ENCODE peak calls at places on chromosomes 11 and 22, in eight cellular contexts. O is lower lobe of right lung, U is left ventricle myocardium inferior, Y is uterus, B is HFF-Myc, E is astrocyte of the spinal cord, G is psoas muscle, C is HCT116. A is an unnamed sample.

GRCh38 chr11:69007978-69008381 is 5.1 kb downstream of the MRGPRF start:
- DNase-seq in O (peak), U (no peak), Y (peak), B (no peak), E (no peak), G (no peak), C (no peak), A (peak)

GRCh38 chr11:63769044-63769718 is 606 bp upstream of the ZFTA start:
- DNase-seq in O (peak), U (peak), Y (peak), B (no peak), E (peak), G (peak), C (no peak), A (peak)

GRCh38 chr11:35605691-35606090 is 12.6 kb upstream of the FJX1 start:
- DNase-seq in O (no peak), U (peak), Y (peak), B (peak), E (peak), G (no peak), C (no peak), A (peak)

GRCh38 chr11:69004411-69005182 is 8.4 kb downstream of the MRGPRF start:
- DNase-seq in O (no peak), U (no peak), Y (peak), B (no peak), E (no peak), G (no peak), C (no peak), A (no peak)

GRCh38 chr11:121426476-121427454 is 25.3 kb upstream of the SORL1 start:
- DNase-seq in O (peak), U (peak), Y (no peak), B (no peak), E (no peak), G (peak), C (peak), A (no peak)

GRCh38 chr11:111307472-111308108 is 9.2 kb downstream of the POU2AF3 start:
- DNase-seq in O (no peak), U (no peak), Y (no peak), B (no peak), E (no peak), G (no peak), C (no peak), A (no peak)

GRCh38 chr11:123286761-123287160 is 91.7 kb upstream of the CLMP start:
- DNase-seq in O (no peak), U (no peak), Y (no peak), B (no peak), E (no peak), G (no peak), C (no peak), A (peak)

GRCh38 chr11:103406357-103406756 is 297.1 kb downstream of the DYNC2H1 start:
- DNase-seq in O (no peak), U (no peak), Y (no peak), B (no peak), E (no peak), G (no peak), C (no peak), A (no peak)

GRCh38 chr22:23534851-23535717 is 45.0 kb downstream of the IGLL1 start:
- DNase-seq in O (peak), U (no peak), Y (no peak), B (no peak), E (no peak), G (no peak), C (no peak), A (no peak)

GRCh38 chr11:29634248-29634647 is 382.6 kb downstream of the KCNA4 start:
- DNase-seq in O (no peak), U (no peak), Y (no peak), B (no peak), E (no peak), G (no peak), C (no peak), A (no peak)

GRCh38 chr22:44261861-44262595 is 50.7 kb downstream of the SHISAL1 start:
- DNase-seq in O (no peak), U (peak), Y (peak), B (no peak), E (no peak), G (no peak), C (no peak), A (no peak)

GRCh38 chr11:121634889-121635288 is 182.1 kb upstream of the SORL1-AS1 start:
- DNase-seq in O (no peak), U (no peak), Y (no peak), B (peak), E (peak), G (no peak), C (no peak), A (peak)

GRCh38 chr11:114239632-114240224 is 56.5 kb upstream of the NNMT start:
- DNase-seq in O (no peak), U (no peak), Y (no peak), B (no peak), E (no peak), G (no peak), C (no peak), A (no peak)

GRCh38 chr11:111469200-111469599 is 43.0 kb downstream of the BTG4 start:
- DNase-seq in O (no peak), U (no peak), Y (no peak), B (no peak), E (peak), G (no peak), C (no peak), A (peak)

GRCh38 chr11:97364047-97364446 is 974.2 kb downstream of the JRKL start:
- DNase-seq in O (no peak), U (no peak), Y (no peak), B (no peak), E (peak), G (no peak), C (no peak), A (peak)

GRCh38 chr22:49284389-49284788 is 543.3 kb downstream of the BRD1 start:
- DNase-seq in O (no peak), U (no peak), Y (no peak), B (no peak), E (no peak), G (no peak), C (no peak), A (no peak)

GRCh38 chr22:49278357-49278756 is 549.3 kb downstream of the BRD1 start:
- DNase-seq in O (no peak), U (no peak), Y (no peak), B (no peak), E (no peak), G (no peak), C (no peak), A (no peak)

GRCh38 chr22:49284931-49285330 is 542.7 kb downstream of the BRD1 start:
- DNase-seq in O (no peak), U (no peak), Y (no peak), B (no peak), E (no peak), G (no peak), C (no peak), A (no peak)

GRCh38 chr22:49282596-49282995 is 545.1 kb downstream of the BRD1 start:
- DNase-seq in O (no peak), U (no peak), Y (no peak), B (no peak), E (no peak), G (no peak), C (no peak), A (no peak)

DNA sequence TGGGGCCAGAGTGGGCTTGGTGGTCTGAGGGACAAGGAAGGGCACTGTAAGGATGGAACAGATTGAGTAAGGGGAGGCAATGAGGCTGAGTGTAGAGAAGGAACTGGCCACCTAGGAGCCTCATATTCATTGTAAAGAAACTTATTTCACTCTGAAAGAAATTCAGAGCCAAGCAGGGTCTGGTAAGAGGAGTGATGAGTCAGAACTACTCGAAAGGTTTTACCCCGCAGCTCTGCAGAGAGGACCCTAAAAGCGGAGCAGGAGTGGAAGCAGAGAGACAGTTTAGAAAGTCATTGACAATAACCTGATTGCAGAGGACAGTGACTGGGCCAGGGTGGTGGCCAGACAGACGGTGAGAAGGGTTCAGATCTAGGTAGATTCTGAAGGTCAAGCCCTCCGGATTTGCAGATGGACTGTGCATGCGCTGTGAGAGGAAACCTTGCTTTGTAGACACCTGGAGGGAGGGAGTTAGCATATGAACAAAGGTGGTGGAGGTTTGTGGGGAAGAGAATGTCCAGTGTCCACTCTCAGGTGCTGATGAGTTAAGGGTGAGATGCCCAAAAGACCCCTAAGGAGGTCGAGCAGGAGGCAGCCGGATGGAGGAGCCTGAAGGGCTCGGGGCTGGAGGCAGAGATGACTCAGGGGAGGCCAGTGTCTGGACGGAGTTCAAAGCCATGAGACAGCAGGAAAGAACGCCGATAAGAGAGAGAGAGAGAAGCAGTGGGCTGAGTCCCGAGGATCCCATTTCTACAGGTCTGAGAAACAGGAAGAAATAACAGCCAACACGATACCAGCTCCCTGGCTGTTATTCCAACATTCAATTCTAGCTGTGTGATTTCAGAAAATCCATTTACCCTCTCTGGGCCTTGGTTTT is 546.0 kb downstream of the BRD1 start:
- DNase-seq in O (no peak), U (no peak), Y (no peak), B (no peak), E (no peak), G (no peak), C (peak), A (no peak)
- TF ChIP-seq CTCF in O (no peak), U (no peak), Y (no peak), B (no peak), E (no peak), G (no peak), C (no peak), A (no peak)

GRCh38 chr22:29369460-29369859 is 18.9 kb downstream of the AP1B1 start:
- DNase-seq in O (peak), U (peak), Y (peak), B (no peak), E (peak), G (peak), C (no peak), A (peak)
- H3K4me3 ChIP-seq in O (no peak), U (no peak), Y (no peak), B (no peak), E (no peak), G (no peak), C (no peak), A (no peak)

GRCh38 chr11:116928102-116928777 is 90.8 kb upstream of the APOA1 start:
- DNase-seq in O (no peak), U (no peak), Y (no peak), B (no peak), E (no peak), G (no peak), C (no peak), A (no peak)

GRCh38 chr11:116925050-116925449 is 87.6 kb upstream of the APOA1 start:
- DNase-seq in O (no peak), U (no peak), Y (no peak), B (no peak), E (no peak), G (no peak), C (no peak), A (no peak)

GRCh38 chr11:116929393-116930090 is 92.1 kb upstream of the APOA1 start:
- DNase-seq in O (no peak), U (no peak), Y (no peak), B (no peak), E (no peak), G (no peak), C (no peak), A (peak)

GRCh38 chr11:116928845-116929244 is 91.4 kb upstream of the APOA1 start:
- DNase-seq in O (no peak), U (no peak), Y (no peak), B (no peak), E (no peak), G (no peak), C (no peak), A (no peak)

GRCh38 chr11:116927163-116927772 is 89.8 kb upstream of the APOA1 start:
- DNase-seq in O (no peak), U (no peak), Y (no peak), B (no peak), E (no peak), G (no peak), C (no peak), A (peak)
- TF ChIP-seq CTCF in O (peak), U (peak), Y (no peak), B (peak), E (peak), G (peak), C (peak), A (peak)

DNA sequence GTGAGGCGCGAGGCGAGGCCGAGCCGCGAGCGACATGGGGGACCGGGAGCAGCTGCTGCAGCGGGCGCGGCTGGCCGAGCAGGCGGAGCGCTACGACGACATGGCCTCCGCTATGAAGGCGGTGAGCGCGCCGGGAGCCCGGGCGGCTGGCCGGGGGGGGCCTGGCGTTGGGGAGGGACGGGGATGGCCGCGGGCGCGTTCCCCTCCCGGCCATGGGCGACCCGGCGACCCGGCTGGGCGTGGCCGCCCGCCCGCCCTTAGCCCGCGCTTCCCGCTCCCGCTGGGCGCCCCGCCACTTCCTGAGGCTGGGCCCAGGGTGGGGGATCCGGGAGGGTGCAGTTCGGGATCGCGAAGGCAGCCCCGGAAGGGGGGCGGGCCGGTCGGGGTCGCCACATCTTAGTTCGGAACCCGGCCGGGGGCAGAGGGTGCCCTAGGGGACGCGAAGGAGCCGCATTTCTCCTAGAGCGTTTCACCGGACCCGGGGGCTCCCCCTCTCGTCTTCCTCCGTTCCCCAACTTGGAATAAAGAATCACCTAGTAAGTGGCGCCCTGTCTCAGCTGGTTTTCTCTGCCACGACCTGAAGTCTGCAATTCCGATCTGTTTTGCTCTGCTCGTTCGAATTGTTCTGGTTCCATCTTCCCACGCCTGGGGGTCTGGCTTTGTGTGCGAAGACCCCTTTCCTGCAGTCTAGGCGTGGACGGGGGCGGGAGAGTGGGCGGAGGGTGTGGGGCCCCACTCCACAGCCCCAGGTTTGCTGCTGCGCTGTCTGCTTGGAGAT is 554 bp downstream of the YWHAH start:
- DNase-seq in O (peak), U (peak), Y (peak), B (no peak), E (peak), G (peak), C (no peak), A (no peak)
- H3K4me3 ChIP-seq in O (peak), U (peak), Y (peak), B (peak), E (peak), G (peak), C (peak), A (peak)

DNA sequence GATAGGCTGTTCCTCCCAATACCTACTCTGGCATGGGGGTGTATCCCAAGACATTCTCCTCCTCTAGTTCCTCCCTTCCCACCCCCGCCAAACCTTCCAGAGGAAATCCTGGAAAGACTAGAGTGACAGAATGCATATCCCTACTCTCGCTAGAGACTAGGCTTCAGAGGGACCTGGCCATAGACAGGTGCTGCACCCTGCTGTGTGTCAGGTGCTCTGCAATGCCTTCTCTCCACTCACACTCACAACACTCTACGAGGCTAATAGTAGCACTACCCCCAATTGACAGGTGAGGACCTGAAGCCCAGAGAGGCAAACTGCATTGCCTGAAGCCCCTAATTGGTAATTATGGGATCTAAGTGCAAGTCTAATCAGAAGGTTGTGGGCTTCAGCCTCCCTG is 46.2 kb upstream of the LMO1 start:
- DNase-seq in O (no peak), U (no peak), Y (no peak), B (no peak), E (no peak), G (no peak), C (no peak), A (no peak)
- TF ChIP-seq CTCF in O (no peak), U (peak), Y (no peak), B (peak), E (no peak), G (peak), C (peak), A (no peak)

GRCh38 chr22:41237036-41237706 is 3.6 kb downstream of the CHADL start:
- DNase-seq in O (no peak), U (no peak), Y (no peak), B (no peak), E (no peak), G (no peak), C (no peak), A (no peak)
- H3K4me3 ChIP-seq in O (peak), U (peak), Y (peak), B (peak), E (peak), G (peak), C (no peak), A (no peak)

GRCh38 chr11:133762538-133762937 is 82.8 kb downstream of the SPATA19 start:
- DNase-seq in O (no peak), U (no peak), Y (no peak), B (no peak), E (no peak), G (no peak), C (no peak), A (no peak)
- TF ChIP-seq CTCF in O (no peak), U (peak), Y (no peak), B (no peak), E (no peak), G (no peak), C (no peak), A (no peak)

DNA sequence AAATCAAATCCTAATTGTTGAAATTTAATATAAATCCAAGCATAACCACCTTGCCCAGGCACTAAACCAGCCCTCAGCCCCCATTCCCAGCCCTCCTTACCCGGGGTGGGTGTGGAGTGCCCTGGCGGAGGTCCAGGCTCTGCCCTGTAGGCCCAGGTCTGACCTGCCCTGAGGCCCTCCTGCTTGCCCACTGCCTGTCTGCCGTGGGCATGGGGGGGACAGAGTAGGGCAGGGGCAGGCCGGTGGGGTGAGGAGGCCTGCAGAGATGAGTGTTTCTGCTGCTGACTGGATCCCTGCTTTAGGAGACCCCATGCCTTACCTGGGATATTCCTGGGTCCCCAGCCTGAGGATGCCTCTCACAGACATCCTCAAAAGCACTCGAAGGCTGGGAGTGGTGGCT is 3.6 kb upstream of the CHID1 start:
- DNase-seq in O (no peak), U (no peak), Y (no peak), B (no peak), E (no peak), G (no peak), C (no peak), A (no peak)
- H3K4me3 ChIP-seq in O (peak), U (peak), Y (no peak), B (no peak), E (no peak), G (no peak), C (no peak), A (no peak)

GRCh38 chr11:46015941-46016340 is 93.5 kb downstream of the LARGE2 start:
- DNase-seq in O (no peak), U (no peak), Y (no peak), B (no peak), E (no peak), G (no peak), C (no peak), A (no peak)

GRCh38 chr11:46012185-46012584 is 89.7 kb downstream of the LARGE2 start:
- DNase-seq in O (no peak), U (no peak), Y (no peak), B (no peak), E (no peak), G (no peak), C (no peak), A (no peak)

GRCh38 chr11:46020084-46020483 is 97.6 kb downstream of the LARGE2 start:
- DNase-seq in O (no peak), U (no peak), Y (no peak), B (no peak), E (no peak), G (no peak), C (no peak), A (no peak)

DNA sequence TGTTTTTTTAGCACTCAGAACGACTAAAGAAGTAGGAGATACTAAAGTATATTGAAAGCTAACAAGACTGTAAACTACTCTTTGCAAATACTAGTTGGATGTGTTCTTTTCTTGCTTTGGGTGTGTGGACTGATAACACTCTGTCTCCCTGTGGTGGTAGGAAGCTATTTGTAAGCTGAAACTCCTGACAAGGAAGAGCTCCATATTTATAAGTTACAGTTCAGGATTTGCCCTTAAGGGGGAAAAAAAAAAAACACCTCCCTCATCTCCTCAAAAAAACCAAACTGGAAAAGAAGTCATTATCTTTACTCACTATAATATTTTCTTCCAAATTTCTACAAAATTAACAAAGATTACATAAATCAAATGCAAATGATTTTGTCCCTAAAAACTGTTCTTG is 94.9 kb downstream of the LARGE2 start:
- DNase-seq in O (no peak), U (no peak), Y (no peak), B (no peak), E (no peak), G (no peak), C (no peak), A (no peak)
- TF ChIP-seq CTCF in O (no peak), U (no peak), Y (no peak), B (no peak), E (no peak), G (no peak), C (no peak), A (no peak)